ENCODE peak calls at places on chromosomes 6 and 20, in nine cellular contexts. N is GM10248; H is T-helper 2 cell; T is stimulated activated CD4-positive, alpha-beta T cell treated with anti-CD3 and anti-CD28 coated beads, Interleukin-4, amount 100 ng/mL, for 24 hours; A is ACHN; S is central memory CD4-positive, alpha-beta T cell; E is colonic mucosa; K is SHP77 treated with DMSO at 0.1 percent for 48 hours; Q is GM19239. W is an unnamed sample.

GRCh38 chr6:27157461-27158315 is 89.8 kb upstream of the PRSS16 start:
- DNase-seq in Q (no peak), S (peak; percentile 78), E (peak; percentile 76), N (peak; percentile 58), T (peak; percentile 86), H (peak; percentile 53), A (peak; percentile 69), K (no peak), W (no peak)

GRCh38 chr20:17936791-17937687 is 31.6 kb downstream of the SNX5 start:
- DNase-seq in E (peak; percentile 66), A (no peak), S (no peak), H (no peak), N (no peak), K (no peak), T (no peak), Q (no peak), W (peak; percentile 46)

GRCh38 chr6:165817771-165818170 is 154.7 kb upstream of the PDE10A start:
- DNase-seq in N (no peak), K (no peak), T (no peak), E (no peak), Q (no peak), H (no peak), A (no peak), S (no peak), W (no peak)

GRCh38 chr6:27684264-27685211 is 211.6 kb upstream of the ZNF184 start:
- DNase-seq in A (peak; percentile 86), T (peak; percentile 64), Q (no peak), N (peak; percentile 61), K (peak; percentile 41), E (peak; percentile 63), S (peak; percentile 59), H (no peak), W (peak; percentile 79)

GRCh38 chr6:36418558-36418957 is 24.1 kb downstream of the PXT1 start:
- DNase-seq in T (no peak), Q (no peak), S (no peak), N (no peak), A (no peak), K (no peak), E (no peak), H (no peak), W (no peak)

GRCh38 chr6:75101896-75102680 is 103.8 kb downstream of the COL12A1 start:
- DNase-seq in T (no peak), Q (no peak), K (no peak), E (no peak), H (no peak), N (no peak), S (no peak), A (no peak), W (no peak)

GRCh38 chr20:50804453-50805348 is 9.8 kb downstream of the BCAS4 start:
- DNase-seq in S (peak; percentile 33), A (no peak), Q (no peak), N (peak; percentile 48), K (no peak), E (no peak), T (no peak), H (no peak), W (peak; percentile 30)

GRCh38 chr6:138253731-138254130 is 35.4 kb upstream of the PBOV1 start:
- DNase-seq in A (no peak), E (no peak), K (no peak), N (no peak), S (no peak), Q (no peak), H (no peak), T (no peak), W (no peak)

GRCh38 chr6:14610141-14610540 is 492.6 kb downstream of the CD83 start:
- DNase-seq in A (no peak), K (no peak), S (no peak), N (no peak), E (no peak), H (no peak), T (no peak), Q (no peak), W (no peak)

GRCh38 chr20:58388028-58388601 is 914 bp upstream of the VAPB start:
- DNase-seq in H (no peak), S (no peak), K (no peak), A (no peak), N (no peak), E (no peak), T (no peak), Q (no peak), W (no peak)

GRCh38 chr6:117270121-117270959 is 5.0 kb downstream of the VGLL2 start:
- DNase-seq in N (no peak), H (no peak), S (no peak), T (no peak), E (no peak), A (no peak), Q (no peak), K (no peak), W (peak; percentile 79)

W was measured in H7.